ENCODE peak calls at places on chromosome 4, in seven cellular contexts. A is mesendoderm, P is IMR-90, D is H9, I is H1, V is mesenchymal stem cell, R is trophoblast cell. W is an unnamed sample. For H3K4me1, the result is how much of the 10 kb centered on the place peaks cover.

GRCh38 chr4:83125738-83126141 is 11.2 kb upstream of the PLAC8 start:
- DNase-seq in A (no peak), P (no peak), D (no peak), I (no peak), V (no peak), R (peak), W (no peak)

GRCh38 chr4:98181815-98182214 is 38.5 kb upstream of the STPG2 start:
- DNase-seq in A (peak), P (peak), D (no peak), I (no peak), V (peak), R (no peak), W (no peak)

GRCh38 chr4:118823471-118823870 is 12.5 kb downstream of the SEC24D start:
- DNase-seq in A (no peak), P (no peak), D (no peak), I (no peak), V (no peak), R (no peak), W (no peak)

GRCh38 chr4:174365018-174365587 is 81.4 kb downstream of the CEP44 start:
- DNase-seq in A (peak), P (peak), D (no peak), I (no peak), V (peak), R (peak), W (peak)

GRCh38 chr4:139522457-139522856 is 33.6 kb downstream of the SETD7 start:
- DNase-seq in A (peak), P (no peak), D (no peak), I (no peak), V (no peak), R (no peak), W (no peak)

GRCh38 chr4:110532901-110533589 is 57.1 kb downstream of the ENPEP start:
- DNase-seq in A (no peak), P (no peak), D (no peak), I (no peak), V (peak), R (no peak), W (no peak)

GRCh38 chr4:85637778-85638177 is 162.8 kb downstream of the ARHGAP24 start:
- DNase-seq in A (no peak), P (no peak), D (no peak), I (no peak), V (no peak), R (no peak), W (no peak)

GRCh38 chr4:55611358-55612059 is 19.5 kb upstream of the PDCL2 start:
- DNase-seq in A (no peak), P (no peak), D (no peak), I (no peak), V (no peak), R (no peak), W (no peak)

GRCh38 chr4:142406051-142406549 is 440.0 kb downstream of the INPP4B start:
- DNase-seq in A (peak), P (no peak), D (peak), I (no peak), V (no peak), R (peak), W (no peak)

GRCh38 chr4:44438687-44439086 is 9.9 kb downstream of the KCTD8 start:
- DNase-seq in A (peak), P (no peak), D (no peak), I (no peak), V (no peak), R (no peak), W (no peak)

GRCh38 chr4:18394656-18395055 is 373.1 kb upstream of the LCORL start:
- DNase-seq in A (peak), P (no peak), D (no peak), I (no peak), V (no peak), R (peak), W (no peak)

GRCh38 chr4:163556169-163556568 is 61.7 kb downstream of the TMA16 start:
- DNase-seq in A (no peak), P (peak), D (no peak), I (no peak), V (no peak), R (no peak), W (no peak)

GRCh38 chr4:112234952-112235609 is 3.5 kb downstream of the AP1AR start:
- DNase-seq in A (peak), P (peak), D (peak), I (no peak), V (peak), R (peak), W (peak)

DNA sequence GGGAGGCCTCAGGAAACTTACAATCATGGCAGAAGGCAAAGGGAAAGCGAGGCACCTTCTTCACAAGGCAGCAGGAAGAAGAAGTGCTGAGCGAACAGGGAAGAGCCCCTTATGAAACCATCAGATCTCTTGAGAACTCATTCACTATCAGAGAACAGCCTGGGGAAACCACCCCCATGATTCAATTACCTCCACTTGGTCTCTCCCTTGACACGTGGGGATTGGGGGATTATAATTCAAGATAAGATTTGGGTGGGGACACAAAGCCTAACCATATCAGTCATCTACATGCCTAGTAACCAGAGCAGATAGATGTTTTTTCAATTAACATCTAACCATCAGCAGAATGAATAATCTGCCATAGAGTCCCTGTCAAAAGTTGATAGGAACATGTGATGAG is 30.4 kb downstream of the FAM13A start:
- DNase-seq in A (peak), P (no peak), D (no peak), I (no peak), V (no peak), R (no peak), W (no peak)
- H3K4ac ChIP-seq in A (no peak), P (no peak), D (no peak), I (no peak), V (no peak), R (no peak), W (no peak)

GRCh38 chr4:37139987-37140386 is 104.6 kb upstream of the NWD2 start:
- DNase-seq in A (peak), P (no peak), D (no peak), I (no peak), V (no peak), R (peak), W (no peak)

GRCh38 chr4:37132351-37132989 is 112.1 kb upstream of the NWD2 start:
- DNase-seq in A (peak), P (no peak), D (no peak), I (no peak), V (no peak), R (no peak), W (no peak)

GRCh38 chr4:37138789-37139188 is 105.8 kb upstream of the NWD2 start:
- DNase-seq in A (no peak), P (no peak), D (no peak), I (no peak), V (no peak), R (no peak), W (no peak)

DNA sequence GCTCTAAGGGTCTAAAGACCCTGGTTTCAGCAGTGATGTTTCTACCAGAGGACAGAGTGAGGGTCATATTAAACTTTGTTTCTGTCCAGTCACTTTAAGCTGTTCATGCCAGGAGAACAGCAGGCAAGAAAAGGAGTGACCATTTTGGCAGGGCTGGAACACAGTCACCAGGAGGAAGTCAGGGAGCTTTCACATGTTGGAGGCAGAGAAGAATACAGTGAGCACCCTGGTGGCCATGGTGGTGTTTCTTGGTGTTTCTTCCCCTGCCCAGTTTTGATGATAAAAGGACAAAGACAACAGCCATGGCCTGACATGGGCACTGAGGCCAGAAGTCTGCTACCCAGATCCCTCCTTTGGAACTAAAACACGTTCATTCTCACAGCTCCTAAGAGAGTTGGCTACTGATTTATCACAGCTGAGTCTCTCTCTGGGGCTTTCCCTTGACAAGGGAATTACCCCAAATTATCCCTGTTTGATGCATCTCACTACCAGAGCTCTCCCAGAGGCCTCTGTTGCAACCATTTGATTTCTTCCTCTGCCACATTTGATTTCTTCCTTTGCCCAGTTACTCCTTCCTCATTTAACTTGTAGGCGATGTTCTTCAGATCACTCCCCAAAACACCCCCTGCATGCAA is 106.4 kb upstream of the NWD2 start:
- DNase-seq in A (no peak), P (no peak), D (no peak), I (no peak), V (no peak), R (no peak), W (no peak)
- H3K4me1 ChIP-seq in A (under half), P (under half), D (under half), I (under half), V (under half), R (under half), W (under half)

GRCh38 chr4:41882622-41883347 is 52.4 kb upstream of the TMEM33 start:
- DNase-seq in A (peak), P (peak), D (peak), I (peak), V (peak), R (no peak), W (no peak)
- H3K4ac ChIP-seq in A (no peak), P (no peak), D (no peak), I (no peak), V (no peak), R (no peak), W (no peak)

GRCh38 chr4:8131210-8131609 is 27.4 kb downstream of the ABLIM2 start:
- DNase-seq in A (no peak), P (no peak), D (no peak), I (no peak), V (no peak), R (no peak), W (no peak)

GRCh38 chr4:8131826-8132225 is 26.8 kb downstream of the ABLIM2 start:
- DNase-seq in A (no peak), P (no peak), D (no peak), I (no peak), V (no peak), R (peak), W (no peak)

GRCh38 chr4:8129785-8130184 is 28.8 kb downstream of the ABLIM2 start:
- DNase-seq in A (no peak), P (no peak), D (no peak), I (no peak), V (no peak), R (no peak), W (no peak)

GRCh38 chr4:8129136-8129535 is 29.5 kb downstream of the ABLIM2 start:
- DNase-seq in A (no peak), P (no peak), D (no peak), I (no peak), V (no peak), R (no peak), W (no peak)

DNA sequence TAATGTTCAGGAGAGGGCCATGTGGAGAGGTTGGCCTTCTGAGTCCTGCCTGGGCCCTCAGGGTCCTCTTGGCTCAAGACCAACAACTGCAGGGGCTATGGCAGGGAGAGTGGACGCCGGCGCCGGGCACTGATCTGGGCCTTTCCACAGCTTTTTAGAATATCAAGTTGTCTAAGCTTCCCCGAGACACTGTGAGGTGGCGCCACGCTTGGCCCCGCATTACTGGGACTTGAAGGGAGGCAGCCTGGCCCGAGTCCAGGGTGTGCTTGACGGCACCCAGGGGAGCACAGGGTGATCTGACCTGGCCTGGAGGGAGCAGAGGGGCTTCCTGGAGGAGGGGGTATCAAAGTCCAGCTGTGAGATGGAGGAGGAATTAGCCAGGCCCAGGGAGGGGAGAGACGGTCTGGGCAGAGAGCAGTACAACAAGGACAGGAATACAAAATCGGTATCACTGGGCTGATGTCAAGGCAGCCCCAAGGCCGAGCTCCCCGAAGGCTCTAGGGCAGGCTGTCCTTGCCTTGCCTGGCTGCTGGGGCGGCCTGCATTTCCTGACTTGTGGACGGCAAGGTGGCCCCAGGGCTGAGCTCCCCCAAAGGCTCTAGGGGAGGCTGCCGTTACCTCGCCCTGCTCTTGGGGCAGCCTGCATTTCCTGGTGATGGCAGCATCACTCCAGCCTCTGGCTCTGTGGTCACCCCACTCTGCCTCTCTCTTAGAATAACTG is 28.1 kb downstream of the ABLIM2 start:
- DNase-seq in A (no peak), P (no peak), D (no peak), I (no peak), V (no peak), R (no peak), W (no peak)
- H3K4me1 ChIP-seq in A (under half), P (under half), D (under half), I (under half), V (under half), R (under half), W (under half)

DNA sequence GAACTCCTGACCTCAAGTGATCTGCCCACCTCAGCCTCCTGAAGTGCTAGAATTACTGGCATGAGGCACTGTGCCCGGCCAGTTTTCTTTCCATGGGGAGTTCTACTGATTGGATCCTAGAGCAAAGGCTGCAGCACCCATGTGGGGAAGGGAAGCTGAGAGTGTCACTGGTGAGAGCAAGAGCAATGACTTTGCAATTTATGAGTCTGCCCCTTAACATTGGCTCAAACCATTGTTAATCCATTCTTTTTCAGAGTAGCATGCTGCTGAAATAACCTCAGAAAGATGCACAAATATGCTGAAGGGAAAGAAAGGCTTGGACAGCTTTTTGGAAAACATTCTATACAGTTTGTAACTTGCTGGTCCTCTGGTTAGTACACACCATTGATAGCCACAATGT is 116.4 kb upstream of the PPARGC1A start:
- DNase-seq in A (no peak), P (no peak), D (no peak), I (no peak), V (no peak), R (no peak), W (no peak)
- H3K4ac ChIP-seq in A (no peak), P (no peak), D (no peak), I (no peak), V (no peak), R (no peak), W (no peak)

DNA sequence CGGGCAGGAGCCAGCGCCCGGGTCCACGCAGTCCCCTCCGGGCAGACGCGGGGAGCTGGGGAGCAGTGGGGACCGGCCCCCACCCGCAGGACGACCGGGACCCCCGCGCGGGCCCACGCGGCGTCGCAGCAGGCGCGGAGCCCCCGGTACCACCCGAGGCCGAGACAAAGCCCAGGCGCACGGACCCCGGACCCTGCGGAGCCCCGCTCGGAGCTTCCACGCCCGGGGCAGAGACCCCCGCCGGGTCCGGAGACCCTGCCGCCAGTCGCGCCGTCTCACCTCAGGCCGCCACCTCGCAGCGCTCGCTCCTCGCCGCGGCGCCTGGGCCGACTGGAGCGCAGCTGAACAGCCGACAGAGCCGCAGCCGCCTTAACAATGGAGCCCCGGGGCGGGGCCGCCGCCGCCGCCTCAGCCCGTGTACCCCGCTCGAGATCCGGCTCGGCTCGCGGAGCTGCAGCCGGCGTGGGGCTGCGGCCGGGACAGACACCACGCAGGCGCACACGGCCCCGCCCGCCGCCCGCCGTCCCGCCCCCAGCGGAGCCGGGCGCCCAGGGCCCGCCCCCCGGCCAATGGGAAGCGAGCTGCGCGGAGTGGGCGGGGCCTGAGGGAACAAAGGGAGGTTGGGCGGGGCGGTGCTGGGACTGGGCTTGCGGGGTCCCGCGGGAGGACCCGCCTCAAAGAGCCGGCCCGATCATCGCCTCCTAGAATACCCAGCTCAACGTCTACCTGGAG is at the start of gene AFAP1:
- DNase-seq in A (peak), P (peak), D (peak), I (peak), V (peak), R (peak), W (peak)
- H3K4me1 ChIP-seq in A (under half), P (under half), D (under half), I (under half), V (under half), R (under half), W (under half)

GRCh38 chr4:40908297-40908696 is 158.5 kb downstream of the NSUN7 start:
- DNase-seq in A (peak), P (no peak), D (peak), I (no peak), V (no peak), R (peak), W (no peak)
- H3K4ac ChIP-seq in A (no peak), P (peak), D (no peak), I (no peak), V (peak), R (no peak), W (no peak)

DNA sequence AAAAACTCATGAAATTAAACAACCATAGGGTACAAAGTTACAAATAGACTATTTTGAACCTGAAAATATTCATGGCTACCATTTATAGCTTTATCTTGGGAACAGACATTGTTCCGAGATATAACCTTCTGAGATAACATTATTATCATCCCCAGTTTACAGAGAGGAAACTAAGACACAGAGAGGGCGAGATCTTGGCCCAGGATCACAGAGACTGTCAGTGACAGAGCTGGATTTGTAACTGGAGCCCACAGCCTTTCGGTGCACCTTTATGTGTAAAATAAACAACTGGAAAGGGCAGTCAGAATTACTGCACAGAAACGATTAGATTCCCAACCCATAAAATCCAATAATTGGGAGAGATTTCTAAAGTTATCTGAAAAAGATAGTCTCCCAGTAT is 28.4 kb downstream of the KLF3 start:
- DNase-seq in A (no peak), P (no peak), D (no peak), I (no peak), V (no peak), R (no peak), W (no peak)
- H3K4me1 ChIP-seq in A (under half), P (under half), D (under half), I (under half), V (under half), R (under half), W (under half)

W was measured in neuronal stem cell.